ENCODE peak calls at places on chromosomes 1 and 21, in four cellular contexts. One of them, this sample, is unnamed.

GRCh38 chr1:9281907-9282306 is 10.8 kb upstream of the SPSB1 start:
- DNase-seq in DMS53: peak
- DNase-seq in fibroblast of the aortic adventitia: no peak
- DNase-seq in AG08395: no peak
- DNase-seq in this sample: peak

GRCh38 chr1:5594056-5594956 is 397.9 kb downstream of the NPHP4 start:
- DNase-seq in AG08395: no peak
- DNase-seq in fibroblast of the aortic adventitia: no peak
- DNase-seq in DMS53: no peak
- DNase-seq in this sample: no peak

GRCh38 chr1:186079084-186079684 is 295.9 kb downstream of the TPR start:
- DNase-seq in fibroblast of the aortic adventitia: no peak
- DNase-seq in DMS53: peak
- DNase-seq in AG08395: no peak
- DNase-seq in this sample: no peak

GRCh38 chr1:74341702-74342339 is 106.6 kb downstream of the TNNI3K start:
- DNase-seq in fibroblast of the aortic adventitia: no peak
- DNase-seq in DMS53: no peak
- DNase-seq in AG08395: no peak
- DNase-seq in this sample: no peak

GRCh38 chr1:63746129-63746864 is 27.5 kb upstream of the ROR1 start:
- DNase-seq in fibroblast of the aortic adventitia: peak
- DNase-seq in AG08395: peak
- DNase-seq in DMS53: no peak
- DNase-seq in this sample: peak

GRCh38 chr1:114154963-114155322 is 1.3 kb upstream of the SYT6 start:
- DNase-seq in AG08395: peak
- DNase-seq in DMS53: peak
- DNase-seq in fibroblast of the aortic adventitia: peak
- DNase-seq in this sample: peak

GRCh38 chr1:118998171-118998570 is 10.0 kb upstream of the TBX15 start:
- DNase-seq in DMS53: no peak
- DNase-seq in fibroblast of the aortic adventitia: no peak
- DNase-seq in AG08395: no peak
- DNase-seq in this sample: no peak

GRCh38 chr1:85502625-85503083 is 37.7 kb upstream of the DDAH1 start:
- DNase-seq in DMS53: peak
- DNase-seq in fibroblast of the aortic adventitia: peak
- DNase-seq in AG08395: peak
- DNase-seq in this sample: peak

GRCh38 chr1:190084552-190084951 is 393.1 kb downstream of the BRINP3 start:
- DNase-seq in AG08395: no peak
- DNase-seq in fibroblast of the aortic adventitia: no peak
- DNase-seq in DMS53: peak
- DNase-seq in this sample: no peak

GRCh38 chr1:46526689-46527291 is 24.7 kb downstream of the KNCN start:
- DNase-seq in fibroblast of the aortic adventitia: no peak
- DNase-seq in DMS53: no peak
- DNase-seq in AG08395: no peak
- DNase-seq in this sample: no peak

GRCh38 chr1:99993468-99993845 is 23.7 kb downstream of the SLC35A3 start:
- DNase-seq in DMS53: no peak
- DNase-seq in fibroblast of the aortic adventitia: no peak
- DNase-seq in AG08395: no peak
- DNase-seq in this sample: no peak

GRCh38 chr1:25540750-25541350 is 2.6 kb upstream of the LDLRAP1 start:
- DNase-seq in AG08395: no peak
- DNase-seq in DMS53: no peak
- DNase-seq in fibroblast of the aortic adventitia: no peak
- DNase-seq in this sample: no peak

GRCh38 chr1:11790880-11791715 is 14.7 kb downstream of the MTHFR start:
- DNase-seq in DMS53: peak
- DNase-seq in AG08395: peak
- DNase-seq in fibroblast of the aortic adventitia: peak
- DNase-seq in this sample: peak

GRCh38 chr1:178576841-178577240 is 63.9 kb downstream of the TEX35 start:
- DNase-seq in AG08395: no peak
- DNase-seq in DMS53: no peak
- DNase-seq in fibroblast of the aortic adventitia: no peak
- DNase-seq in this sample: no peak

GRCh38 chr1:93471284-93471683 is 23.4 kb downstream of the FNBP1L start:
- DNase-seq in AG08395: no peak
- DNase-seq in DMS53: no peak
- DNase-seq in fibroblast of the aortic adventitia: no peak
- DNase-seq in this sample: no peak

GRCh38 chr21:32516729-32517649 is 68.3 kb downstream of the TCP10L start:
- DNase-seq in fibroblast of the aortic adventitia: peak
- DNase-seq in DMS53: no peak
- DNase-seq in AG08395: no peak
- DNase-seq in this sample: peak

GRCh38 chr21:44087426-44088400 is 19.5 kb upstream of the PWP2 start:
- DNase-seq in DMS53: no peak
- DNase-seq in fibroblast of the aortic adventitia: no peak
- DNase-seq in AG08395: no peak
- DNase-seq in this sample: no peak

GRCh38 chr1:205925730-205926129 is 17.5 kb downstream of the SLC26A9 start:
- DNase-seq in fibroblast of the aortic adventitia: peak
- DNase-seq in DMS53: peak
- DNase-seq in AG08395: peak
- DNase-seq in this sample: peak

GRCh38 chr1:101820080-101820479 is 176.6 kb downstream of the OLFM3 start:
- DNase-seq in fibroblast of the aortic adventitia: peak
- DNase-seq in AG08395: no peak
- DNase-seq in DMS53: peak
- DNase-seq in this sample: no peak

GRCh38 chr1:204396015-204396583 is 15.5 kb downstream of the PPP1R15B start:
- DNase-seq in DMS53: no peak
- DNase-seq in fibroblast of the aortic adventitia: no peak
- DNase-seq in AG08395: no peak
- DNase-seq in this sample: no peak

GRCh38 chr1:32858791-32859190 is 11.9 kb downstream of the FNDC5 start:
- DNase-seq in AG08395: no peak
- DNase-seq in DMS53: no peak
- DNase-seq in fibroblast of the aortic adventitia: no peak
- DNase-seq in this sample: no peak

GRCh38 chr1:31666290-31666963 is 21.8 kb upstream of the PEF1 start:
- DNase-seq in DMS53: peak
- DNase-seq in AG08395: no peak
- DNase-seq in fibroblast of the aortic adventitia: peak
- DNase-seq in this sample: no peak

This sample was measured in AG20443.